ENCODE peak calls at places on chromosomes 1 and 21, in ten cellular contexts. D, X, V, J, Z, W, B, Y, I and P are unnamed samples.
A peak's percentile ranks its signal among the peaks of the same experiment; 100 is the strongest.

GRCh38 chr21:36542312-36543101 is 62.6 kb upstream of the CLDN14 start:
- DNase-seq in D (no peak), X (no peak), V (no peak), J (no peak), Z (no peak), W (peak; percentile 54), B (no peak), Y (no peak), I (no peak), P (no peak)

GRCh38 chr1:174051956-174052355 is 29.8 kb upstream of the RC3H1 start:
- DNase-seq in D (no peak), X (no peak), V (no peak), J (peak; percentile 48), Z (no peak), W (peak; percentile 28), B (no peak), Y (no peak), I (peak; percentile 7), P (no peak)

GRCh38 chr1:242454262-242455051 is 70.0 kb downstream of the PLD5 start:
- DNase-seq in D (peak; percentile 10), X (no peak), V (no peak), J (peak; percentile 41), Z (peak; percentile 28), W (peak; percentile 57), B (no peak), Y (peak; percentile 59), I (peak; percentile 66), P (peak; percentile 33)

GRCh38 chr1:18328803-18329202 is 151.9 kb upstream of the KLHDC7A start:
- DNase-seq in D (no peak), X (no peak), V (no peak), J (no peak), Z (no peak), W (no peak), B (no peak), Y (no peak), I (no peak), P (no peak)

GRCh38 chr21:44927587-44928461 is 7.1 kb upstream of the ITGB2 start:
- DNase-seq in D (no peak), X (peak; percentile 70), V (peak; percentile 82), J (peak; percentile 56), Z (no peak), W (no peak), B (peak; percentile 82), Y (no peak), I (no peak), P (no peak)

GRCh38 chr1:10850026-10850425 is 53.6 kb upstream of the CASZ1 start:
- DNase-seq in D (no peak), X (no peak), V (no peak), J (no peak), Z (no peak), W (no peak), B (no peak), Y (no peak), I (no peak), P (peak; percentile 58)

GRCh38 chr1:110464340-110464739 is 13.4 kb downstream of the PROK1 start:
- DNase-seq in D (no peak), X (no peak), V (no peak), J (peak; percentile 53), Z (no peak), W (no peak), B (no peak), Y (no peak), I (no peak), P (no peak)

GRCh38 chr1:183365093-183365492 is 53.1 kb downstream of the NMNAT2 start:
- DNase-seq in D (no peak), X (no peak), V (no peak), J (no peak), Z (no peak), W (no peak), B (no peak), Y (no peak), I (no peak), P (no peak)

GRCh38 chr1:171911506-171911905 is 70.2 kb downstream of the DNM3 start:
- DNase-seq in D (no peak), X (no peak), V (no peak), J (peak; percentile 7), Z (no peak), W (peak; percentile 58), B (no peak), Y (no peak), I (no peak), P (no peak)

GRCh38 chr1:50416150-50416527 is 7.1 kb downstream of the DMRTA2 start:
- DNase-seq in D (no peak), X (no peak), V (no peak), J (no peak), Z (no peak), W (peak; percentile 9), B (no peak), Y (no peak), I (no peak), P (no peak)

GRCh38 chr1:31797216-31797615 is 18.6 kb downstream of the SPOCD1 start:
- DNase-seq in D (no peak), X (no peak), V (no peak), J (no peak), Z (no peak), W (no peak), B (no peak), Y (no peak), I (no peak), P (no peak)

GRCh38 chr1:211182746-211183145 is 48.8 kb upstream of the KCNH1 start:
- DNase-seq in D (no peak), X (no peak), V (no peak), J (no peak), Z (no peak), W (no peak), B (no peak), Y (no peak), I (no peak), P (no peak)

GRCh38 chr21:46151261-46151988 is 4.0 kb downstream of the FTCD start:
- DNase-seq in D (no peak), X (peak; percentile 32), V (no peak), J (no peak), Z (peak; percentile 15), W (no peak), B (no peak), Y (no peak), I (no peak), P (peak; percentile 6)

GRCh38 chr1:27504588-27505419 is 14.8 kb upstream of the WASF2 start:
- DNase-seq in D (no peak), X (peak; percentile 93), V (no peak), J (peak; percentile 91), Z (peak; percentile 91), W (peak; percentile 77), B (no peak), Y (no peak), I (no peak), P (peak; percentile 40)

GRCh38 chr1:208631516-208631915 is 387.3 kb upstream of the PLXNA2 start:
- DNase-seq in D (no peak), X (no peak), V (no peak), J (no peak), Z (no peak), W (peak; percentile 72), B (no peak), Y (no peak), I (no peak), P (no peak)

GRCh38 chr1:154182342-154183044 is 9.4 kb downstream of the TPM3 start:
- DNase-seq in D (peak; percentile 42), X (peak; percentile 88), V (peak; percentile 36), J (peak; percentile 92), Z (peak; percentile 75), W (peak; percentile 65), B (peak; percentile 61), Y (peak; percentile 61), I (peak; percentile 49), P (peak; percentile 85)

GRCh38 chr1:175150596-175151319 is 41.8 kb downstream of the KIAA0040 start:
- DNase-seq in D (no peak), X (no peak), V (no peak), J (peak; percentile 12), Z (peak; percentile 40), W (no peak), B (no peak), Y (no peak), I (no peak), P (no peak)

GRCh38 chr21:43269461-43269860 is 100.7 kb downstream of the CRYAA start:
- DNase-seq in D (no peak), X (peak; percentile 30), V (peak; percentile 25), J (no peak), Z (no peak), W (peak; percentile 42), B (peak; percentile 19), Y (no peak), I (no peak), P (peak; percentile 47)

GRCh38 chr21:25908495-25908894 is 173.7 kb downstream of the GABPA start:
- DNase-seq in D (no peak), X (no peak), V (no peak), J (no peak), Z (no peak), W (no peak), B (no peak), Y (no peak), I (no peak), P (no peak)

GRCh38 chr1:115192200-115192767 is 103.0 kb upstream of the TSPAN2 start:
- DNase-seq in D (no peak), X (no peak), V (no peak), J (no peak), Z (no peak), W (no peak), B (no peak), Y (no peak), I (no peak), P (peak; percentile 56)

GRCh38 chr1:20486457-20487235 is 636 bp upstream of the CAMK2N1 start:
- DNase-seq in D (no peak), X (peak; percentile 84), V (no peak), J (peak; percentile 81), Z (peak; percentile 88), W (peak; percentile 94), B (no peak), Y (peak; percentile 24), I (peak; percentile 64), P (peak; percentile 64)

GRCh38 chr1:201990427-201990826 is 8.0 kb downstream of the RNPEP start:
- DNase-seq in D (no peak), X (peak; percentile 57), V (no peak), J (peak; percentile 43), Z (peak; percentile 83), W (no peak), B (no peak), Y (no peak), I (no peak), P (no peak)